ENCODE peak calls at places on chromosomes 5 and 9, in ten cellular contexts. N is activated naive CD4-positive, alpha-beta T cell; S is Peyer's patch; Z is kidney tubule cell; R is renal cortical epithelial cell; W is NCI-H460; C is naive B cell; B is neural progenitor cell; E is thyroid gland; L is AG04450. J is an unnamed sample.

GRCh38 chr5:150398432-150399157 is 14.1 kb downstream of the CD74 start:
- DNase-seq in N (no peak), S (peak), Z (no peak), R (no peak), W (no peak), C (peak), B (no peak), E (no peak), L (no peak), J (no peak)

GRCh38 chr5:172939561-172939960 is 19.7 kb upstream of the RPL26L1 start:
- DNase-seq in N (no peak), S (no peak), Z (no peak), R (no peak), W (no peak), C (no peak), B (peak), E (no peak), L (no peak), J (no peak)

GRCh38 chr5:142659405-142659804 is 26.5 kb downstream of the FGF1 start:
- DNase-seq in N (no peak), S (no peak), Z (no peak), R (no peak), W (no peak), C (no peak), B (no peak), E (no peak), L (no peak), J (no peak)

GRCh38 chr5:173234129-173234793 is 745 bp downstream of the NKX2-5 start:
- DNase-seq in N (no peak), S (no peak), Z (no peak), R (no peak), W (no peak), C (no peak), B (peak), E (no peak), L (no peak), J (no peak)

GRCh38 chr5:72036951-72037350 is 70.3 kb upstream of the MAP1B start:
- DNase-seq in N (no peak), S (no peak), Z (peak), R (peak), W (no peak), C (no peak), B (peak), E (no peak), L (no peak), J (no peak)

GRCh38 chr9:95382433-95382832 is 64.9 kb upstream of the FANCC start:
- DNase-seq in N (no peak), S (no peak), Z (peak), R (no peak), W (no peak), C (no peak), B (no peak), E (no peak), L (no peak), J (peak)

GRCh38 chr5:39249560-39250274 is 30.4 kb upstream of the FYB1 start:
- DNase-seq in N (no peak), S (no peak), Z (no peak), R (no peak), W (no peak), C (no peak), B (no peak), E (no peak), L (no peak), J (no peak)

GRCh38 chr9:78188594-78188993 is 47.3 kb upstream of the CEP78 start:
- DNase-seq in N (no peak), S (no peak), Z (peak), R (peak), W (no peak), C (no peak), B (no peak), E (peak), L (no peak), J (no peak)

GRCh38 chr5:156678484-156678883 is 171.6 kb upstream of the PPP1R2B start:
- DNase-seq in N (no peak), S (peak), Z (no peak), R (peak), W (no peak), C (no peak), B (no peak), E (no peak), L (no peak), J (peak)

GRCh38 chr5:127673401-127673800 is 24.5 kb downstream of the CTXN3 start:
- DNase-seq in N (no peak), S (no peak), Z (no peak), R (peak), W (peak), C (no peak), B (no peak), E (no peak), L (no peak), J (peak)

GRCh38 chr5:78719504-78720233 is 71.1 kb upstream of the LHFPL2 start:
- DNase-seq in N (no peak), S (no peak), Z (no peak), R (no peak), W (no peak), C (no peak), B (no peak), E (peak), L (no peak), J (no peak)

GRCh38 chr5:133698646-133699526 is 86.5 kb upstream of the FSTL4 start:
- DNase-seq in N (no peak), S (peak), Z (no peak), R (no peak), W (no peak), C (no peak), B (no peak), E (no peak), L (no peak), J (no peak)

GRCh38 chr9:111527347-111527746 is 2.4 kb downstream of the ZNF483 start:
- DNase-seq in N (no peak), S (no peak), Z (peak), R (no peak), W (no peak), C (no peak), B (no peak), E (no peak), L (no peak), J (no peak)

GRCh38 chr9:77271023-77271690 is 93.8 kb downstream of the VPS13A start:
- DNase-seq in N (no peak), S (no peak), Z (no peak), R (no peak), W (no peak), C (no peak), B (no peak), E (no peak), L (no peak), J (no peak)

GRCh38 chr5:126309860-126310259 is 113.3 kb upstream of the GRAMD2B start:
- DNase-seq in N (no peak), S (no peak), Z (peak), R (peak), W (no peak), C (no peak), B (no peak), E (no peak), L (no peak), J (no peak)

GRCh38 chr5:67146981-67147380 is 49.6 kb downstream of the CD180 start:
- DNase-seq in N (no peak), S (no peak), Z (no peak), R (no peak), W (no peak), C (no peak), B (no peak), E (no peak), L (no peak), J (no peak)

GRCh38 chr9:72902268-72902667 is 50.6 kb downstream of the ALDH1A1 start:
- DNase-seq in N (no peak), S (no peak), Z (no peak), R (no peak), W (no peak), C (no peak), B (no peak), E (no peak), L (no peak), J (no peak)